ENCODE peak calls at places on chromosomes 2 and 18, in nine cellular contexts. F is CD8-positive, alpha-beta memory T cell; A is endothelial cell of umbilical vein; S is K562; T is tibial nerve; L is GM23338; H is small intestine; K is left ventricle myocardium inferior; D is cardiac muscle cell. U is an unnamed sample.

GRCh38 chr2:241009601-241010530 is 11.4 kb downstream of the SNED1 start:
- DNase-seq in K (no peak), H (peak; percentile 23), A (peak; percentile 77), D (peak; percentile 97), F (no peak), L (peak; percentile 74), S (no peak), T (peak; percentile 18), U (peak; percentile 76)

GRCh38 chr18:4125939-4126250 is 329.2 kb downstream of the DLGAP1 start:
- DNase-seq in A (no peak), K (no peak), L (peak; percentile 36), D (no peak), T (no peak), H (no peak), S (no peak), F (no peak), U (no peak)

GRCh38 chr2:176445831-176446433 is 176.7 kb downstream of the MTX2 start:
- DNase-seq in F (no peak), D (no peak), A (peak; percentile 73), T (no peak), K (no peak), S (no peak), H (no peak), L (no peak), U (no peak)

GRCh38 chr2:19710230-19710629 is 191.6 kb downstream of the TTC32 start:
- DNase-seq in H (no peak), L (no peak), A (no peak), S (no peak), K (no peak), F (no peak), T (no peak), D (no peak), U (no peak)

GRCh38 chr18:51255694-51256093 is 58.2 kb upstream of the MEX3C start:
- DNase-seq in F (no peak), L (no peak), T (no peak), A (no peak), D (peak; percentile 39), K (no peak), S (no peak), H (no peak), U (no peak)

GRCh38 chr2:46381871-46382270 is 84.7 kb downstream of the EPAS1 start:
- DNase-seq in T (no peak), H (no peak), D (no peak), S (no peak), F (no peak), A (no peak), L (no peak), K (no peak), U (no peak)

GRCh38 chr2:216362730-216363129 is 9.6 kb downstream of the MARCHF4 start:
- DNase-seq in A (peak; percentile 87), D (peak; percentile 95), T (no peak), L (no peak), H (no peak), S (no peak), F (no peak), K (no peak), U (no peak)

GRCh38 chr2:1431886-1432400 is 18.7 kb downstream of the TPO start:
- DNase-seq in S (no peak), L (no peak), F (no peak), K (no peak), A (no peak), T (no peak), D (no peak), H (no peak), U (no peak)

GRCh38 chr2:121185571-121186074 is 99.4 kb downstream of the TFCP2L1 start:
- DNase-seq in D (no peak), A (no peak), T (no peak), S (no peak), K (no peak), F (no peak), H (no peak), L (no peak), U (no peak)

GRCh38 chr18:41371718-41372117 is 583.3 kb upstream of the PIK3C3 start:
- DNase-seq in T (no peak), A (no peak), S (no peak), D (peak; percentile 57), L (no peak), H (no peak), K (no peak), F (no peak), U (no peak)

GRCh38 chr2:223598994-223599645 is 3.0 kb downstream of the SCG2 start:
- DNase-seq in F (no peak), K (no peak), L (no peak), D (peak; percentile 93), T (no peak), S (no peak), A (no peak), H (no peak), U (no peak)

GRCh38 chr2:95056461-95057459 is 31.3 kb downstream of the MAL start:
- DNase-seq in A (no peak), L (no peak), T (no peak), F (no peak), S (no peak), K (no peak), D (no peak), H (no peak), U (no peak)

GRCh38 chr2:152284398-152284797 is 50.6 kb upstream of the FMNL2 start:
- DNase-seq in A (no peak), F (no peak), L (no peak), T (no peak), H (no peak), K (no peak), D (peak; percentile 14), S (no peak), U (no peak)

GRCh38 chr2:31429759-31430438 is 15.4 kb upstream of the XDH start:
- DNase-seq in F (peak; percentile 50), K (no peak), A (no peak), H (peak; percentile 33), D (no peak), L (no peak), S (no peak), T (no peak), U (no peak)

GRCh38 chr2:166344286-166345113 is 31.2 kb downstream of the SCN9A start:
- DNase-seq in A (no peak), F (no peak), D (peak; percentile 66), L (no peak), S (no peak), H (no peak), K (no peak), T (no peak), U (no peak)
- H3K36me3 ChIP-seq in A (no peaks in the 10 kb centered on the region), F (no peaks in the 10 kb centered on the region), D (no peaks in the 10 kb centered on the region), L (no peaks in the 10 kb centered on the region), S (no peaks in the 10 kb centered on the region), H (no peaks in the 10 kb centered on the region), K (no peaks in the 10 kb centered on the region), T (no peaks in the 10 kb centered on the region), U (no peaks in the 10 kb centered on the region)

GRCh38 chr2:230202430-230203109 is 17.2 kb downstream of the SP110 start:
- DNase-seq in H (no peak), D (no peak), S (no peak), L (no peak), F (no peak), A (no peak), K (no peak), T (no peak), U (no peak)

GRCh38 chr2:230205034-230205433 is 14.8 kb downstream of the SP110 start:
- DNase-seq in S (no peak), H (no peak), K (no peak), D (no peak), T (no peak), A (no peak), L (no peak), F (no peak), U (no peak)

GRCh38 chr2:230208576-230208975 is 11.2 kb downstream of the SP110 start:
- DNase-seq in K (no peak), H (no peak), L (no peak), T (no peak), F (no peak), S (no peak), D (no peak), A (no peak), U (no peak)

GRCh38 chr2:230205721-230206120 is 14.1 kb downstream of the SP110 start:
- DNase-seq in S (no peak), D (no peak), K (no peak), H (no peak), T (no peak), F (no peak), L (no peak), A (no peak), U (no peak)

DNA sequence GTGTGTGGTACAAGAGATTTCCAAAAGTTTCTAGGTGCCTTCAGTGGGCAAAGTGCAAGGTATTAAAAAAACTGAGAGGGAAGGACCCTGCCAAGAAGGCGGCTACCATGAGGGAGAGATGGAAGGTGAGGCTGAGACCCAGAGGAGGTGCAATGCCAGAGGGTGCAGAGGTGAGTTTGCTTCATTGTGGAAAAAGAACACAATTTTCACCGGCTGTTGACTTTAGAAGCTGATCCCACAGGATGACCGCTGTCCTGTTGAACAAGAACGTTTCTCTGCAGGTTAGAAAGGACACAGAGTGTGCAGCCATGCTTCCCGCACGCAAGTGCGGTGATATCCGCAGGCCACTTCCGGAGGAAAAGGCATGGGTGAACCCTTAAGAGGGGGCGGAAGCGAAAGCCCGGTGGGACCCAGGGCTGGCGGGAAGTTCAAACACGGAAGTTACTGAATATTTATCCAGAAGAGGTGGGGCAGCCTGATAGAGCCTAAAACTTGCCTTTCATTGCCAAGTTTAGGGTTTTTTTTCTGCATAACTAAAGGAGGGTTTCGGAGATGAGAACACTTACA is 16.6 kb downstream of the SP110 start:
- DNase-seq in S (no peak), L (no peak), T (no peak), F (no peak), H (no peak), K (peak; percentile 22), D (no peak), A (no peak), U (no peak)
- H3K36me3 ChIP-seq in S (no peaks in the 10 kb centered on the region), L (no peaks in the 10 kb centered on the region), T (peaks cover 98% of the 10 kb centered on the region), F (peaks cover 83% of the 10 kb centered on the region), H (peaks cover 20% of the 10 kb centered on the region), K (peaks cover 91% of the 10 kb centered on the region), D (no peaks in the 10 kb centered on the region), A (no peaks in the 10 kb centered on the region), U (no peaks in the 10 kb centered on the region)

DNA sequence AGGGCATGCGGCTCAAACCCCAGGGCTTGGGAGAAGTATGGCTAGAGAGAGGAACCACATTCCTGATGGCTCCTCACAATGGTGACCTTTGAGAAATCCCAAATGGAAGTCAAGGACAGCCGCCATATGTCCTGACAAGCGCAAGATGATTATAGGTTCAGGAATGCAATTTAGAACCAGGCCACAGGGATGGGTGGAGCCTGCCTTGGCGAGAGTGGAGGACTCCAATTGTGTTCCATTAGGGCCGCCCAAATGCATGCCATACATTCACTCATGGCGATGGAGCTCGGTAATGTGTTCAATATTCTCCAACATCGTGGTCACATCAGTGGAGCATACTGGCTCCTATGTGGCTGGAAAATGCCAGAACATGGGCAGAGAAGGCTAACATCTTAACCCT is 662.9 kb upstream of the ID2 start:
- DNase-seq in K (no peak), D (no peak), S (no peak), A (no peak), F (no peak), H (no peak), L (no peak), T (no peak), U (no peak)
- H3K36me3 ChIP-seq in K (no peaks in the 10 kb centered on the region), D (no peaks in the 10 kb centered on the region), S (no peaks in the 10 kb centered on the region), A (no peaks in the 10 kb centered on the region), F (no peaks in the 10 kb centered on the region), H (no peaks in the 10 kb centered on the region), L (no peaks in the 10 kb centered on the region), T (no peaks in the 10 kb centered on the region), U (no peaks in the 10 kb centered on the region)

DNA sequence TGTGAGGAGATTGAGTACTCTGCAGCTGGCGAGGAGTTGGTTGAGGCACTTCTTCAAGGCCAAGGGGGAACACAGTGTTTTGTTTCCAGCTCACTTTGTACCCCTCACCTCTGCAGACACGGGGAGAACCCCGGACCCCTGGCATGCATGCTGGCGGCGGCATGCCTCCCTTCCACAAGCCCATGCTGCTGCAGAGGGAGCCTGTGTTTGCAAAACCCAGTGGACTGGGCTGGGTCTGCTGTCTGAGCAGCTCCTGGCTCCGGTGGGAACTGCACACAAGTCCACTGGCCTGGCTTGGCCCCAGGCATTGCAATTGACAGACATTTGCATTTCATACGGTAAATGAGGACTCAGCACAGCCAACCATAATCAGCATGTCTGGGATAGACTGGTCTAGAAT is 62.3 kb downstream of the RALBP1 start:
- DNase-seq in H (no peak), T (no peak), F (no peak), D (no peak), A (no peak), S (no peak), K (no peak), L (no peak), U (no peak)
- H3K36me3 ChIP-seq in H (peaks cover 7% of the 10 kb centered on the region), T (peaks cover 70% of the 10 kb centered on the region), F (peaks cover 31% of the 10 kb centered on the region), D (peaks cover 24% of the 10 kb centered on the region), A (no peaks in the 10 kb centered on the region), S (peaks cover 55% of the 10 kb centered on the region), K (peaks cover 54% of the 10 kb centered on the region), L (no peaks in the 10 kb centered on the region), U (no peaks in the 10 kb centered on the region)

U was measured in uterus.